ENCODE peak calls at places on chromosomes 12 and 14, in four cellular contexts. A is activated T-helper 9 cell treated with anti-CD3 and anti-CD28 coated beads, Interleukin-2, amount 50 U/mL, for 16 hours; C is anterior cingulate cortex; E is amniotic stem cell. V is an unnamed sample.

GRCh38 chr12:49568442-49568776 is 467 bp upstream of the MCRS1 start:
- DNase-seq in A (no peak), C (no peak), E (no peak), V (no peak)

GRCh38 chr12:25615119-25615518 is 62.0 kb upstream of the LMNTD1 start:
- DNase-seq in A (no peak), C (no peak), E (peak; percentile 34), V (no peak)

GRCh38 chr14:74502236-74503019 is 8.9 kb downstream of the ISCA2 start:
- DNase-seq in A (no peak), C (no peak), E (no peak), V (no peak)

GRCh38 chr12:13474381-13474780 is 277.9 kb downstream of the EMP1 start:
- DNase-seq in A (no peak), C (no peak), E (no peak), V (no peak)

GRCh38 chr12:113224955-113225354 is 3.7 kb downstream of the TPCN1 start:
- DNase-seq in A (no peak), C (no peak), E (no peak), V (no peak)

GRCh38 chr12:53224268-53224896 is 7.6 kb downstream of the RARG start:
- DNase-seq in A (no peak), C (no peak), E (no peak), V (no peak)

GRCh38 chr12:68229956-68230355 is 4.3 kb upstream of the IL26 start:
- DNase-seq in A (no peak), C (no peak), E (no peak), V (no peak)

GRCh38 chr14:104117341-104118005 is 20.9 kb upstream of the KIF26A start:
- DNase-seq in A (no peak), C (no peak), E (no peak), V (no peak)

GRCh38 chr12:1922075-1922709 is 3.7 kb upstream of the CACNA2D4 start:
- DNase-seq in A (no peak), C (no peak), E (no peak), V (no peak)

GRCh38 chr14:91876492-91876891 is 9.2 kb upstream of the TC2N start:
- DNase-seq in A (no peak), C (no peak), E (no peak), V (no peak)

GRCh38 chr12:97538705-97539104 is 76.1 kb downstream of the RMST start:
- DNase-seq in A (no peak), C (no peak), E (no peak), V (no peak)

GRCh38 chr12:77973579-77973978 is 142.9 kb downstream of the NAV3 start:
- DNase-seq in A (no peak), C (no peak), E (no peak), V (no peak)

GRCh38 chr12:237026-237815 is 23.3 kb upstream of the SLC6A12 start:
- DNase-seq in A (no peak), C (no peak), E (no peak), V (no peak)

GRCh38 chr12:12506541-12506940 is 56.1 kb downstream of the DUSP16 start:
- DNase-seq in A (no peak), C (no peak), E (no peak), V (no peak)

GRCh38 chr14:104320611-104321086 is 182.3 kb downstream of the KIF26A start:
- DNase-seq in A (no peak), C (no peak), E (no peak), V (no peak)

GRCh38 chr12:2654741-2655140 is 140.0 kb upstream of the FKBP4 start:
- DNase-seq in A (no peak), C (no peak), E (no peak), V (no peak)

GRCh38 chr12:58359084-58359483 is 417.7 kb downstream of the ATP23 start:
- DNase-seq in A (no peak), C (no peak), E (peak; percentile 34), V (no peak)

GRCh38 chr12:92759634-92760268 is 57.0 kb downstream of the PLEKHG7 start:
- DNase-seq in A (no peak), C (no peak), E (peak; percentile 74), V (no peak)

GRCh38 chr12:50224026-50224692 is 57.0 kb upstream of the CERS5 start:
- DNase-seq in A (peak; percentile 10), C (no peak), E (no peak), V (no peak)

GRCh38 chr12:53100466-53101151 is 2.7 kb upstream of the SOAT2 start:
- DNase-seq in A (no peak), C (no peak), E (no peak), V (no peak)

GRCh38 chr12:7935773-7936581 is at the start of gene SLC2A3:
- DNase-seq in A (peak; percentile 49), C (no peak), E (peak; percentile 81), V (peak; percentile 65)

GRCh38 chr12:102172436-102172835 is 25.2 kb downstream of the PMCH start:
- DNase-seq in A (no peak), C (no peak), E (peak; percentile 43), V (no peak)

GRCh38 chr14:74661726-74662450 is 49.9 kb upstream of the LTBP2 start:
- DNase-seq in A (no peak), C (no peak), E (no peak), V (no peak)

GRCh38 chr14:85195872-85196477 is 334.0 kb upstream of the FLRT2 start:
- DNase-seq in A (no peak), C (no peak), E (no peak), V (no peak)

GRCh38 chr14:100279563-100279962 is 26.7 kb downstream of the SLC25A29 start:
- DNase-seq in A (no peak), C (no peak), E (no peak), V (no peak)

GRCh38 chr12:109221277-109221931 is 87.7 kb downstream of the FOXN4 start:
- DNase-seq in A (no peak), C (no peak), E (no peak), V (no peak)

GRCh38 chr14:81536125-81536771 is 2.6 kb upstream of the SEL1L start:
- DNase-seq in A (no peak), C (no peak), E (no peak), V (no peak)

GRCh38 chr14:55265197-55265596 is 6.0 kb upstream of the FBXO34 start:
- DNase-seq in A (no peak), C (no peak), E (no peak), V (no peak)

GRCh38 chr12:28216016-28216415 is 25.8 kb downstream of the CCDC91 start:
- DNase-seq in A (no peak), C (no peak), E (no peak), V (no peak)

GRCh38 chr14:104677506-104678332 is 11.7 kb upstream of the INF2 start:
- DNase-seq in A (peak; percentile 71), C (no peak), E (no peak), V (peak; percentile 85)

GRCh38 chr14:33738481-33738880 is 212.4 kb downstream of the EGLN3 start:
- DNase-seq in A (no peak), C (no peak), E (no peak), V (no peak)

GRCh38 chr12:121124402-121125109 is 8.1 kb upstream of the P2RX7 start:
- DNase-seq in A (peak; percentile 16), C (no peak), E (no peak), V (no peak)

GRCh38 chr14:69049675-69050074 is 70.6 kb upstream of the ACTN1 start:
- DNase-seq in A (no peak), C (no peak), E (no peak), V (no peak)

GRCh38 chr14:54253195-54253947 is 143.4 kb upstream of the CDKN3 start:
- DNase-seq in A (no peak), C (no peak), E (peak; percentile 15), V (no peak)

GRCh38 chr12:8697476-8698131 is at the start of gene RIMKLB:
- DNase-seq in A (peak; percentile 70), C (peak; percentile 62), E (peak; percentile 59), V (peak; percentile 84)

GRCh38 chr12:116236148-116236731 is 41.3 kb downstream of the MED13L start:
- DNase-seq in A (no peak), C (no peak), E (no peak), V (peak; percentile 22)

GRCh38 chr12:14264777-14265176 is 100.7 kb upstream of the ATF7IP start:
- DNase-seq in A (no peak), C (no peak), E (no peak), V (no peak)

GRCh38 chr12:49367381-49368239 is at the start of gene SPATS2:
- DNase-seq in A (no peak), C (no peak), E (no peak), V (no peak)

GRCh38 chr12:93778306-93778705 is 101.1 kb downstream of the CRADD start:
- DNase-seq in A (no peak), C (no peak), E (peak; percentile 85), V (no peak)

V was measured in frontal cortex.